ENCODE peak calls at places on chromosomes 12 and 14, in six cellular contexts. Y is HT1080, N is activated T-cell treated with anti-CD3 and anti-CD28 coated beads for 24 hours, U is NCI-H446, B is nucleus accumbens, E is uterus. W is an unnamed sample.

GRCh38 chr12:107435072-107435471 is 250.5 kb upstream of the PWP1 start:
- DNase-seq in E (no peak), Y (no peak), N (no peak), B (no peak), U (no peak), W (no peak)

GRCh38 chr12:124437621-124438414 is 129.6 kb downstream of the NCOR2 start:
- DNase-seq in Y (no peak), U (no peak), E (no peak), N (no peak), B (no peak), W (no peak)

GRCh38 chr14:56293506-56293905 is 175.3 kb downstream of the PELI2 start:
- DNase-seq in U (no peak), N (no peak), E (no peak), Y (no peak), B (no peak), W (no peak)

GRCh38 chr12:112900298-112901145 is 6.2 kb upstream of the OAS1 start:
- DNase-seq in B (no peak), U (peak), Y (peak), N (peak), E (no peak), W (peak)

GRCh38 chr14:61750708-61751474 is 11.3 kb upstream of the SNAPC1 start:
- DNase-seq in E (peak), B (peak), U (no peak), N (peak), Y (no peak), W (peak)

GRCh38 chr14:51691176-51691575 is 39.5 kb downstream of the FRMD6 start:
- DNase-seq in Y (no peak), N (no peak), U (no peak), E (no peak), B (no peak), W (no peak)

GRCh38 chr12:54173066-54173726 is 15.6 kb downstream of the SMUG1 start:
- DNase-seq in Y (no peak), N (peak), U (no peak), B (no peak), E (no peak), W (peak)

GRCh38 chr14:93047187-93047586 is 68.5 kb downstream of the ITPK1 start:
- DNase-seq in U (no peak), B (no peak), N (no peak), E (no peak), Y (no peak), W (no peak)

GRCh38 chr12:2355604-2356003 is 302.8 kb downstream of the CACNA1C start:
- DNase-seq in E (no peak), U (no peak), N (no peak), B (no peak), Y (no peak), W (no peak)

GRCh38 chr14:71702799-71703198 is 229.4 kb upstream of the RGS6 start:
- DNase-seq in E (no peak), B (no peak), N (no peak), Y (no peak), U (no peak), W (no peak)

GRCh38 chr14:72527591-72527990 is 366.3 kb downstream of the DPF3 start:
- DNase-seq in N (no peak), E (no peak), U (no peak), Y (no peak), B (no peak), W (no peak)

GRCh38 chr14:34075095-34075744 is 124.3 kb upstream of the EGLN3 start:
- DNase-seq in U (no peak), E (no peak), N (no peak), B (no peak), Y (no peak), W (no peak)

GRCh38 chr14:50008562-50009355 is 107.6 kb downstream of the VCPKMT start:
- DNase-seq in Y (no peak), E (no peak), U (no peak), B (no peak), N (no peak), W (no peak)

GRCh38 chr14:28875937-28876910 is 109.6 kb downstream of the FOXG1 start:
- DNase-seq in Y (no peak), U (peak), B (no peak), N (no peak), E (no peak), W (no peak)

GRCh38 chr14:36333106-36333505 is 12.7 kb upstream of the MBIP start:
- DNase-seq in U (no peak), N (no peak), Y (no peak), E (no peak), B (no peak), W (no peak)

GRCh38 chr14:32375663-32376062 is 46.6 kb downstream of the AKAP6 start:
- DNase-seq in E (no peak), Y (no peak), U (no peak), B (no peak), N (no peak), W (no peak)

GRCh38 chr12:89960011-89960507 is 251.4 kb upstream of the ATP2B1 start:
- DNase-seq in U (no peak), Y (peak), E (no peak), B (no peak), N (no peak), W (no peak)

GRCh38 chr14:102338724-102339123 is 19.2 kb downstream of the ZNF839 start:
- DNase-seq in U (no peak), Y (no peak), N (no peak), B (no peak), E (no peak), W (no peak)

GRCh38 chr12:97556201-97556824 is 93.7 kb downstream of the RMST start:
- DNase-seq in E (no peak), U (peak), N (no peak), B (no peak), Y (peak), W (peak)

GRCh38 chr14:89000007-89000942 is 175.8 kb downstream of the TTC8 start:
- DNase-seq in B (no peak), U (peak), N (no peak), Y (peak), E (no peak), W (peak)

GRCh38 chr12:54126696-54127537 is 61.9 kb downstream of the SMUG1 start:
- DNase-seq in U (no peak), B (no peak), Y (no peak), E (peak), N (no peak), W (peak)

GRCh38 chr12:321606-322326 is 59.1 kb upstream of the SLC6A13 start:
- DNase-seq in E (no peak), B (no peak), Y (no peak), U (peak), N (no peak), W (peak)

GRCh38 chr14:23173039-23173438 is 10.4 kb downstream of the SLC7A8 start:
- DNase-seq in E (peak), U (no peak), Y (no peak), B (no peak), N (no peak), W (peak)

GRCh38 chr14:95340201-95340697 is 20.5 kb upstream of the CLMN start:
- DNase-seq in Y (peak), U (no peak), E (no peak), N (no peak), B (no peak), W (no peak)

GRCh38 chr14:90644882-90645281 is 171.3 kb downstream of the TTC7B start:
- DNase-seq in Y (no peak), B (no peak), N (no peak), E (peak), U (no peak), W (peak)

GRCh38 chr14:54797986-54798385 is 104.6 kb downstream of the GCH1 start:
- DNase-seq in U (no peak), Y (no peak), E (no peak), B (no peak), N (no peak), W (no peak)

GRCh38 chr12:65670775-65671174 is 153.5 kb upstream of the HMGA2 start:
- DNase-seq in U (no peak), Y (peak), B (no peak), E (no peak), N (no peak), W (no peak)

GRCh38 chr14:93234798-93235197 is 27.7 kb downstream of the UBR7 start:
- DNase-seq in N (no peak), E (no peak), Y (peak), B (no peak), U (no peak), W (no peak)

GRCh38 chr14:92783813-92784431 is 10.2 kb upstream of the GOLGA5 start:
- DNase-seq in Y (peak), B (no peak), U (peak), N (peak), E (peak), W (peak)

GRCh38 chr14:73491256-73491976 is 683 bp downstream of the RIOX1 start:
- DNase-seq in E (peak), U (no peak), N (peak), Y (no peak), B (no peak), W (peak)

GRCh38 chr12:27460471-27460978 is 14.0 kb downstream of the SMCO2 start:
- DNase-seq in U (no peak), Y (peak), N (no peak), B (no peak), E (no peak), W (no peak)

GRCh38 chr12:94623161-94623920 is 27.0 kb downstream of the TMCC3 start:
- DNase-seq in N (no peak), E (no peak), Y (no peak), U (no peak), B (no peak), W (no peak)

GRCh38 chr14:25048170-25049126 is 1.5 kb downstream of the STXBP6 start:
- DNase-seq in N (no peak), Y (no peak), E (peak), U (no peak), B (no peak), W (peak)

GRCh38 chr14:58395565-58395814 is 240 bp upstream of the TOMM20L start:
- DNase-seq in B (no peak), E (no peak), N (no peak), U (no peak), Y (no peak), W (no peak)

GRCh38 chr12:26239508-26240328 is 44.3 kb downstream of the SSPN start:
- DNase-seq in U (no peak), B (peak), Y (peak), E (peak), N (no peak), W (peak)

W was measured in Ammon's horn.